ENCODE peak calls at places on chromosomes 2 and 18, in ten cellular contexts. B is AG08396; M is CD4-positive, CD25-positive, alpha-beta regulatory T cell; R is NCI-H1436; U is activated naive CD8-positive, alpha-beta T cell treated with anti-CD3 and anti-CD28 coated beads, Interleukin-2, amount 10 ng/mL, durations not matched to agents 7 days and 5 days; H is progenitor cell of endocrine pancreas; C is iPS DF 6.9; Y is AG08395; E is sciatic nerve; P is stimulated activated naive CD4-positive, alpha-beta T cell. G is an unnamed sample.

GRCh38 chr2:127176371-127177311 is 43.5 kb downstream of the CYP27C1 start:
- DNase-seq in U (no peak), H (no peak), E (peak), R (no peak), Y (peak), B (peak), M (no peak), P (no peak), C (no peak), G (no peak)

GRCh38 chr2:36655456-36655855 is 41.1 kb upstream of the VIT start:
- DNase-seq in M (no peak), Y (peak), E (no peak), U (no peak), C (no peak), R (no peak), B (peak), H (no peak), P (no peak), G (no peak)

GRCh38 chr2:201220102-201220570 is 37.2 kb downstream of the CASP10 start:
- DNase-seq in U (no peak), H (no peak), P (no peak), E (no peak), Y (no peak), B (no peak), C (no peak), R (no peak), M (no peak), G (no peak)

GRCh38 chr2:225137971-225138370 is 95.7 kb upstream of the DOCK10 start:
- DNase-seq in R (no peak), H (no peak), Y (no peak), E (no peak), M (no peak), C (no peak), B (no peak), U (no peak), P (no peak), G (no peak)

GRCh38 chr2:128486640-128487375 is 168.1 kb upstream of the HS6ST1 start:
- DNase-seq in E (no peak), P (no peak), B (no peak), R (no peak), U (no peak), M (no peak), H (no peak), Y (no peak), C (no peak), G (peak)

GRCh38 chr2:54577035-54577434 is 120.9 kb downstream of the SPTBN1 start:
- DNase-seq in H (no peak), E (no peak), C (no peak), M (no peak), U (no peak), R (no peak), Y (no peak), P (no peak), B (no peak), G (no peak)

GRCh38 chr2:142973160-142973821 is 95.8 kb downstream of the KYNU start:
- DNase-seq in E (no peak), M (no peak), R (no peak), C (no peak), B (no peak), U (no peak), H (no peak), Y (no peak), P (no peak), G (no peak)

GRCh38 chr2:36578343-36579296 is 19.3 kb downstream of the FEZ2 start:
- DNase-seq in H (no peak), C (no peak), P (no peak), U (no peak), B (no peak), R (no peak), M (no peak), E (no peak), Y (no peak), G (no peak)

GRCh38 chr18:58015045-58015444 is 29.0 kb upstream of the NEDD4L start:
- DNase-seq in Y (no peak), M (no peak), U (no peak), E (no peak), B (no peak), P (no peak), H (no peak), C (no peak), R (no peak), G (no peak)